ENCODE peak calls at places on chromosomes 13 and 19, in eight cellular contexts. D, A, Z, I, X, F, L and V are unnamed samples.

GRCh38 chr13:87147076-87147475 is 524.1 kb upstream of the SLITRK5 start:
- DNase-seq in D (no peak), A (peak; percentile 26), Z (no peak), I (peak; percentile 1), X (no peak), F (no peak), L (no peak), V (no peak)

GRCh38 chr13:107586216-107586615 is 629.1 kb downstream of the LIG4 start:
- DNase-seq in D (no peak), A (no peak), Z (no peak), I (no peak), X (no peak), F (no peak), L (no peak), V (no peak)

GRCh38 chr13:66952507-66952906 is 277.6 kb downstream of the PCDH9 start:
- DNase-seq in D (no peak), A (no peak), Z (no peak), I (no peak), X (no peak), F (no peak), L (no peak), V (no peak)

GRCh38 chr19:8517551-8518442 is 3.8 kb upstream of the ZNF414 start:
- DNase-seq in D (no peak), A (no peak), Z (no peak), I (no peak), X (no peak), F (no peak), L (no peak), V (no peak)

GRCh38 chr13:41678320-41678719 is 221.0 kb downstream of the RGCC start:
- DNase-seq in D (no peak), A (peak; percentile 60), Z (no peak), I (no peak), X (no peak), F (no peak), L (no peak), V (no peak)

GRCh38 chr13:26678796-26679195 is 81.8 kb downstream of the GPR12 start:
- DNase-seq in D (no peak), A (no peak), Z (no peak), I (no peak), X (no peak), F (no peak), L (no peak), V (no peak)

GRCh38 chr19:53977429-53977990 is 13.9 kb upstream of the CACNG6 start:
- DNase-seq in D (peak; percentile 83), A (peak; percentile 80), Z (peak; percentile 60), I (peak; percentile 91), X (peak; percentile 89), F (peak; percentile 62), L (peak; percentile 76), V (peak; percentile 75)

GRCh38 chr19:3617463-3617862 is 9.1 kb downstream of the CACTIN start:
- DNase-seq in D (no peak), A (no peak), Z (no peak), I (no peak), X (no peak), F (no peak), L (no peak), V (no peak)

GRCh38 chr13:75870397-75870801 is 234.3 kb downstream of the LMO7 start:
- DNase-seq in D (no peak), A (no peak), Z (no peak), I (peak; percentile 56), X (peak; percentile 45), F (no peak), L (no peak), V (no peak)

GRCh38 chr19:16435999-16436650 is 35.6 kb downstream of the EPS15L1 start:
- DNase-seq in D (no peak), A (peak; percentile 61), Z (no peak), I (no peak), X (no peak), F (no peak), L (no peak), V (no peak)
- TF ChIP-seq CTCF in D (no peak), A (no peak), Z (no peak), I (no peak), X (no peak), F (no peak), L (no peak), V (no peak)

DNA sequence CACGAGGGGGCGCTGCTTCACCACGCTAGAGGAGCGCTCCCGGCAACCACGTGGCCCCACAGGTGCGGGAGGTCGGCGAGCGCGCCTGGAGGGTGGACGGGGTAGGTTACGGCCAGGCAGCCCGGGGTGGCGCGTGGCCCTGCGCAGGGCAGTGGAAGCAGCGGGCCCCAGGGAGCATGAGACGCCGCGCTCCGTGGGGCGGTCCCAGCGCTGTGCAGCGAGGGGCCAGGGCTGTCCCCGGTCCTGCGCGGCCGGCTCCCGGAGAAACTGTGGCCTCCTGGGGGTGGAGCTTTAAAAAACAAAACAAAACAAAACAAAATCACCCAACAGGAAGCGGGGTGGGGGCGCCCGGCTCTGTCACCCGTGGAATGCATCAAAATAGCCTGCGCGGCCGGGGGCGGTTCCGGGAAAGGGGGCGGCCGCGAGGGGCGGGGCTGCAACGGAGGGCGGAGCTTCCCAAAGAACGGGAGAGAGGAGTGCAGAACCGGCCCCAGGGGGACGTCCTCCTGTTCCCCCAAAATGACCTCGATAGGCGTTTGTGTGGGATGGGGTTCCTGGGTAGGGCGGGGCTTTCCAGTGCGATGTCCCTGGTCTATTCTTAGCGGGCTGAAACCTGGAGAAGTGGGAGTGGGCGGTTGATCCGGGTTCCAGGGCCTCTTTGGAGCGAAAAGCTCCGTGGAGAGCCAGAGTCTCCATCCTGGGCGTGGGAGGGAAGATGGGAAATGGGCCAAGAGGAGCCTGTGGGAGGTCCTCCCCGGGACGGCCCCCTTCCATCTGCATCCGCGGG is 27.3 kb downstream of the NUMBL start:
- DNase-seq in D (peak; percentile 97), A (peak; percentile 84), Z (peak; percentile 85), I (peak; percentile 82), X (peak; percentile 95), F (peak; percentile 68), L (peak; percentile 96), V (peak; percentile 95)
- TF ChIP-seq CTCF in D (peak; percentile 42), A (peak; percentile 90), Z (no peak), I (peak; percentile 84), X (peak; percentile 99), F (peak; percentile 97), L (peak; percentile 99), V (peak; percentile 98)

DNA sequence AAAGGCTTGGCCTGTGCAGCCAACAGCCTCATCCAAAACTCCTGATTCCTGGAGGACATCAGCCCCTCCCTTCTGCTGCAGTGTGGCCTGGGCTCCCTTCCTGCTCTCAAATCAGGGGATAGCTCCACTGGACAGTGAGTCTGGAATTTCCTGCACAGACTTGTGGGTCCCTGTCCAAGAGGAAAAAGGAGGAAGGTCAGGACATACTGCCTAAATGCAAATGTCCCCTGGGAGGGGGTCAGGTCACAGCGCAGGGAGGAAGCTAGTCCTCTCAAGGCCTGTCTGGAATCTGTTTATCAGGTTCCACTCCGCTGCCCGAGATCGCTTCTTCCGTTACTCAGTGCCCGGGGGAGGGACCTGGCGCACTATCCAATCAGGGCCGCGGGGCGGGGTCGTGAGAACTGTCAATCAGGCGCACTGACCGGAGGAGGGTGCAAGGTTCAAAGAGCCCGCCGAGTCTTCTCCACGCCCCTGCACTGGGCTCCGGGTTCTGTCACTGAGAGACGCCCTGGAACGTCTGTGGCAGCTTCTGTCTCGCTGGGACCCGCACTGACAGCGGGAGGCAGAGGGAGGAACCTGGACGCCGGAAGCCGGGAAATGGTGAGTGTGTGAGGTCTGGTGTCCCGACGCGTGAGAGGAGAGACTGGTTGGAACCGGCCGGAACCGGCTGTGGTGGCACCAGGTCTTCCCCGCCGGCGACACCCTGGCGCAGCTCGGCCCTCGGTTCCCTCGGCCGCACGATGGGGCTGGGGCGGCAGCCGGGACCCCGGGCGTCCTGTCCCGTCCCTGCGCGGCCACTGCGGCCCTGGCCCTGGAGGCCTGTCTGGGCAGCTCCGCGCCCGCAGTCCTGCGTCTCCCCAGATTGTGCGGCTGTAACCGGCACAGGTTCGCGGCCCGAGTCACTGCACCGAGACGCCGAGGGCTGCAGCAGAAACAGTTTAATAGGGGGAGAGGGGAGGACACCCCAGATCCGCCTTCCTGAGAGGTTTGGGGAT is at the start of gene ZNF441:
- DNase-seq in D (peak; percentile 97), A (peak; percentile 94), Z (peak; percentile 98), I (peak; percentile 98), X (peak; percentile 98), F (peak; percentile 93), L (peak; percentile 99), V (no peak)
- TF ChIP-seq CTCF in D (no peak), A (no peak), Z (no peak), I (no peak), X (no peak), F (no peak), L (no peak), V (no peak)

GRCh38 chr13:98484289-98485219 is 92.4 kb downstream of the STK24 start:
- DNase-seq in D (peak; percentile 78), A (peak; percentile 97), Z (peak; percentile 77), I (peak; percentile 97), X (peak; percentile 91), F (peak; percentile 85), L (no peak), V (peak; percentile 38)
- TF ChIP-seq CTCF in D (no peak), A (no peak), Z (no peak), I (no peak), X (no peak), F (no peak), L (no peak), V (no peak)

GRCh38 chr19:48169974-48170803 is at the start of the genes LIG1 and ZSWIM9:
- DNase-seq in D (peak; percentile 92), A (peak; percentile 96), Z (peak; percentile 65), I (peak; percentile 88), X (peak; percentile 97), F (peak; percentile 51), L (peak; percentile 95), V (peak; percentile 87)
- TF ChIP-seq CTCF in D (no peak), A (peak; percentile 14), Z (no peak), I (no peak), X (no peak), F (no peak), L (no peak), V (no peak)

GRCh38 chr13:91383836-91384235 is 14.6 kb upstream of the GPC5 start:
- DNase-seq in D (no peak), A (no peak), Z (no peak), I (no peak), X (no peak), F (no peak), L (no peak), V (no peak)

GRCh38 chr13:91384891-91385290 is 13.5 kb upstream of the GPC5 start:
- DNase-seq in D (no peak), A (no peak), Z (no peak), I (no peak), X (no peak), F (no peak), L (no peak), V (no peak)

DNA sequence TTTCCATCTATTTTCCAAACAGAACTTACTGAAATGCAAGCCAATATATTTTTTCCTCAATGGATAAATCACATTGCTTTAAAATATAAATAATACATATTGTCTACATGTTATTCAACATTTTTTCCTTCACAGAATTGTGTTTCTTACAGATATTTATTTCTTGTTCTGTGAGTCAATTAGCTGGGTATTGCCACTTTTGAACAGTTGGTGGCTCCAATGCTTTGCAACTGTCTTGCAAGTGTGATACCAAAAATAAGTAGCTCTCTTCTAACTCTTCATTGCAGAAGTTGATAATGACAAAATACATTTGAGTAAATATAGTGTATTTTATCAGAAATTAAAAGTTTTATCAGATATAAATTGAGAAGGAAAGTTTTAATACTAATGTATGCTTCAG is 17.1 kb upstream of the GPC5 start:
- DNase-seq in D (no peak), A (peak; percentile 50), Z (no peak), I (peak; percentile 26), X (peak; percentile 23), F (no peak), L (no peak), V (no peak)
- TF ChIP-seq CTCF in D (peak; percentile 49), A (peak; percentile 52), Z (no peak), I (peak; percentile 48), X (peak; percentile 54), F (no peak), L (no peak), V (no peak)